ENCODE peak calls at places on chromosome 16, in four cellular contexts. Z is NCI-H510A treated with DMSO at 0.1 percent for 48 hours, P is NCI-H1092, A is occipital lobe. O is an unnamed sample.

GRCh38 chr16:50884066-50884860 is 142.4 kb downstream of the CYLD start:
- DNase-seq in Z (no peak), P (no peak), A (no peak), O (no peak)

GRCh38 chr16:72961115-72961832 is 86.7 kb downstream of the ZFHX3 start:
- DNase-seq in Z (peak), P (peak), A (no peak), O (peak)

GRCh38 chr16:4358831-4359561 is 7.9 kb upstream of the PAM16 start:
- DNase-seq in P (peak), Z (peak), A (no peak), O (no peak)

GRCh38 chr16:82763371-82763770 is 136.6 kb downstream of the CDH13 start:
- DNase-seq in P (no peak), A (no peak), Z (no peak), O (no peak)

GRCh38 chr16:81627729-81628128 is 151.4 kb upstream of the PLCG2 start:
- DNase-seq in P (no peak), A (no peak), Z (no peak), O (no peak)

GRCh38 chr16:17556276-17557052 is 85.7 kb upstream of the XYLT1 start:
- DNase-seq in Z (peak), P (no peak), A (no peak), O (peak)

GRCh38 chr16:2026461-2027023 is at the start of gene NHERF2:
- DNase-seq in Z (no peak), A (no peak), P (no peak), O (no peak)

GRCh38 chr16:55340445-55340844 is 16.4 kb downstream of the IRX6 start:
- DNase-seq in A (no peak), P (no peak), Z (no peak), O (no peak)

GRCh38 chr16:87661561-87661960 is 59.3 kb downstream of the JPH3 start:
- DNase-seq in A (no peak), P (no peak), Z (no peak), O (no peak)

GRCh38 chr16:77332792-77333191 is 102.0 kb downstream of the ADAMTS18 start:
- DNase-seq in Z (no peak), A (no peak), P (no peak), O (no peak)

O was measured in NCI-H1105 treated with DMSO at 0.1 percent for 48 hours.